ENCODE peak calls at places on chromosomes 16 and 17, in nine cellular contexts. E is dorsolateral prefrontal cortex, D is gastrocnemius medialis, R is prostate gland, V is mesenchymal stem cell, F is tibial artery, Z is HCT116, I is AG04450, S is thoracic aorta. O is an unnamed sample.

GRCh38 chr16:85735225-85735722 is 15.6 kb downstream of the C16orf74 start:
- DNase-seq in E (no peak), D (no peak), R (no peak), V (no peak), F (no peak), Z (no peak), I (no peak), S (no peak), O (no peak)

GRCh38 chr17:80793851-80794267 is 197.8 kb upstream of the CHMP6 start:
- DNase-seq in E (no peak), D (no peak), R (no peak), V (peak), F (no peak), Z (no peak), I (no peak), S (no peak), O (no peak)

GRCh38 chr17:35148144-35148543 is 527 bp downstream of the UNC45B start:
- DNase-seq in E (no peak), D (no peak), R (no peak), V (no peak), F (no peak), Z (no peak), I (no peak), S (no peak), O (no peak)

GRCh38 chr16:29868396-29868795 is 5.4 kb upstream of the CDIPT start:
- DNase-seq in E (no peak), D (no peak), R (no peak), V (no peak), F (no peak), Z (no peak), I (no peak), S (no peak), O (no peak)

GRCh38 chr16:86602521-86602920 is 24.2 kb downstream of the FOXL1 start:
- DNase-seq in E (no peak), D (no peak), R (no peak), V (no peak), F (peak), Z (no peak), I (no peak), S (no peak), O (no peak)

GRCh38 chr16:50581830-50582229 is 33.6 kb downstream of the NKD1 start:
- DNase-seq in E (no peak), D (no peak), R (no peak), V (no peak), F (peak), Z (no peak), I (no peak), S (no peak), O (no peak)

GRCh38 chr17:7208027-7208571 is 11.5 kb downstream of the DLG4 start:
- DNase-seq in E (no peak), D (no peak), R (no peak), V (no peak), F (no peak), Z (no peak), I (no peak), S (no peak), O (no peak)

GRCh38 chr16:67180166-67180565 is 3.6 kb downstream of the MATCAP1 start:
- DNase-seq in E (no peak), D (no peak), R (no peak), V (no peak), F (no peak), Z (no peak), I (no peak), S (no peak), O (no peak)

GRCh38 chr16:88348377-88349152 is 34.2 kb upstream of the ZNF469 start:
- DNase-seq in E (no peak), D (no peak), R (no peak), V (no peak), F (no peak), Z (no peak), I (no peak), S (no peak), O (no peak)

GRCh38 chr17:73432624-73433190 is 120.9 kb upstream of the CDC42EP4 start:
- DNase-seq in E (no peak), D (no peak), R (no peak), V (no peak), F (no peak), Z (no peak), I (no peak), S (no peak), O (no peak)

GRCh38 chr17:34382586-34383224 is 19.7 kb upstream of the CCL1 start:
- DNase-seq in E (no peak), D (no peak), R (no peak), V (no peak), F (no peak), Z (no peak), I (no peak), S (no peak), O (no peak)

GRCh38 chr17:17902357-17902756 is 65.6 kb upstream of the SREBF1 start:
- DNase-seq in E (no peak), D (no peak), R (no peak), V (no peak), F (no peak), Z (no peak), I (no peak), S (no peak), O (no peak)

GRCh38 chr17:13537211-13537610 is 64.5 kb downstream of the HS3ST3A1 start:
- DNase-seq in E (no peak), D (no peak), R (no peak), V (no peak), F (no peak), Z (no peak), I (no peak), S (no peak), O (no peak)

GRCh38 chr17:81429813-81430510 is 34.7 kb downstream of the BAHCC1 start:
- DNase-seq in E (no peak), D (no peak), R (no peak), V (no peak), F (no peak), Z (no peak), I (no peak), S (no peak), O (no peak)

GRCh38 chr16:81885976-81886586 is 107.0 kb downstream of the PLCG2 start:
- DNase-seq in E (no peak), D (no peak), R (no peak), V (peak), F (no peak), Z (peak), I (no peak), S (no peak), O (no peak)

GRCh38 chr16:77963185-77964044 is 58.9 kb upstream of the CLEC3A start:
- DNase-seq in E (no peak), D (no peak), R (no peak), V (peak), F (no peak), Z (no peak), I (no peak), S (no peak), O (no peak)

GRCh38 chr17:45969726-45970125 is 29.3 kb upstream of the STH start:
- DNase-seq in E (no peak), D (no peak), R (no peak), V (no peak), F (no peak), Z (no peak), I (no peak), S (no peak), O (no peak)

GRCh38 chr16:70777973-70778406 is 23.0 kb downstream of the VAC14 start:
- DNase-seq in E (no peak), D (no peak), R (peak), V (no peak), F (no peak), Z (no peak), I (no peak), S (no peak), O (peak)

GRCh38 chr16:57482845-57483545 is 3.3 kb downstream of the DOK4 start:
- DNase-seq in E (no peak), D (no peak), R (no peak), V (no peak), F (peak), Z (no peak), I (no peak), S (no peak), O (no peak)

GRCh38 chr16:14529010-14529669 is 100.9 kb downstream of the PARN start:
- DNase-seq in E (peak), D (peak), R (peak), V (peak), F (peak), Z (peak), I (peak), S (peak), O (peak)

GRCh38 chr16:1940273-1941161 is 2.5 kb downstream of the MSRB1 start:
- DNase-seq in E (no peak), D (no peak), R (no peak), V (no peak), F (no peak), Z (no peak), I (no peak), S (no peak), O (no peak)

GRCh38 chr16:53518550-53519416 is 15.8 kb upstream of the AKTIP start:
- DNase-seq in E (no peak), D (peak), R (no peak), V (no peak), F (no peak), Z (no peak), I (no peak), S (no peak), O (no peak)

GRCh38 chr17:4482338-4483011 is 16.2 kb upstream of the SPNS2 start:
- DNase-seq in E (no peak), D (no peak), R (no peak), V (no peak), F (no peak), Z (no peak), I (no peak), S (no peak), O (no peak)

GRCh38 chr17:1577186-1577585 is 14.6 kb upstream of the PITPNA start:
- DNase-seq in E (peak), D (peak), R (peak), V (peak), F (peak), Z (no peak), I (peak), S (peak), O (peak)

GRCh38 chr17:79956853-79957252 is 78.8 kb downstream of the TBC1D16 start:
- DNase-seq in E (no peak), D (no peak), R (no peak), V (no peak), F (peak), Z (no peak), I (no peak), S (no peak), O (no peak)

GRCh38 chr16:12097523-12098428 is 121.2 kb downstream of the SNX29 start:
- DNase-seq in E (peak), D (no peak), R (peak), V (peak), F (no peak), Z (no peak), I (peak), S (no peak), O (peak)

GRCh38 chr16:11585460-11586374 is 1.0 kb downstream of the LITAF start:
- DNase-seq in E (no peak), D (no peak), R (no peak), V (peak), F (no peak), Z (no peak), I (no peak), S (no peak), O (peak)

GRCh38 chr17:73292031-73292531 is 19.7 kb downstream of the CDC42EP4 start:
- DNase-seq in E (no peak), D (peak), R (no peak), V (peak), F (peak), Z (peak), I (no peak), S (peak), O (peak)

GRCh38 chr17:45117848-45118646 is 14.3 kb downstream of the PLCD3 start:
- DNase-seq in E (no peak), D (no peak), R (no peak), V (no peak), F (no peak), Z (no peak), I (no peak), S (no peak), O (no peak)

GRCh38 chr17:57132663-57133062 is 47.6 kb downstream of the AKAP1 start:
- DNase-seq in E (no peak), D (no peak), R (no peak), V (no peak), F (no peak), Z (no peak), I (no peak), S (no peak), O (no peak)
- H3K27ac ChIP-seq in E (no peak), D (no peak), R (no peak), V (no peak), F (no peak), Z (no peak), I (no peak), S (no peak), O (no peak)

GRCh38 chr16:56202036-56202435 is 10.7 kb downstream of the GNAO1 start:
- DNase-seq in E (no peak), D (no peak), R (no peak), V (no peak), F (no peak), Z (no peak), I (no peak), S (no peak), O (peak)
- H3K27ac ChIP-seq in E (peak), D (no peak), R (no peak), V (no peak), F (no peak), Z (no peak), I (no peak), S (no peak), O (no peak)

DNA sequence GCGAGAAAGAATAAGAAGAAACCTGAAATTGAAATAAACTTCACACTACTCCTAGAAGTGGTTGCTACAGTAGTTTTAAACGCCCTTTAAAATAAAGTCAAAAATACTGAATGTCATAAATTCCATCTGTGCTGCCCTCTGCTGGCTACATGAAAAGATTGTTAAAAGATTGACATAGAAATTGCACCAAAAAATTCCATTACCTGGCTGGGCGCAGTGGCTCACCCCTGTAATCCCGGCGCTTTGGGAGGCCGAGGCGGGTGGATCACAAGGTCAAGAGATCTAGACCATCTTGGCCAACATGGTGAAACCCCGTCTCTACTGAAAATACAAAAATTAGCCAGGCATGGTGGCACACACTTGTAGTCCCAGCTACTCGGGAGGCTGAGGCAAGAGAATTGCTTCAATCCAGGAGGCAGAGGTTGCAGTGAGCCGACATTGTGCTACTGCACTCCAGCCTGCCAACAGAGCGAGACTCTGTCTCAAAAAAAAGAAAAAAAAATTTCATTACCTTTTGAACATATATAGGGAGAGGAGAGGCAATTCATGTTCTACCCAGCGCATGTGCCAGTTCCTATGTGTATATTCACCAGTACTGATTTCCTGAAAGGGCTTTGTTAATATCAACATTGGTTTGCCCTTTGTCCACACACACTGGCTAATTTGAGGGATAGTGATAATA is 36.5 kb downstream of the CYTH1 start:
- DNase-seq in E (no peak), D (no peak), R (no peak), V (peak), F (no peak), Z (no peak), I (no peak), S (no peak), O (no peak)
- H3K27ac ChIP-seq in E (no peak), D (peak), R (no peak), V (no peak), F (no peak), Z (no peak), I (no peak), S (no peak), O (no peak)

GRCh38 chr17:2874211-2874686 is 78.0 kb downstream of the RAP1GAP2 start:
- DNase-seq in E (no peak), D (no peak), R (no peak), V (no peak), F (no peak), Z (no peak), I (no peak), S (no peak), O (no peak)
- H3K27ac ChIP-seq in E (no peak), D (no peak), R (no peak), V (no peak), F (no peak), Z (no peak), I (no peak), S (no peak), O (no peak)

GRCh38 chr17:49903523-49903922 is 55.7 kb upstream of the TAC4 start:
- DNase-seq in E (no peak), D (no peak), R (no peak), V (no peak), F (no peak), Z (no peak), I (no peak), S (no peak), O (no peak)
- H3K27ac ChIP-seq in E (no peak), D (no peak), R (no peak), V (no peak), F (no peak), Z (no peak), I (no peak), S (no peak), O (no peak)

GRCh38 chr16:27538508-27538907 is 11.2 kb downstream of the GTF3C1 start:
- DNase-seq in E (no peak), D (no peak), R (no peak), V (no peak), F (no peak), Z (no peak), I (no peak), S (no peak), O (no peak)

GRCh38 chr16:27543801-27544200 is 5.9 kb downstream of the GTF3C1 start:
- DNase-seq in E (no peak), D (no peak), R (no peak), V (no peak), F (no peak), Z (no peak), I (no peak), S (no peak), O (no peak)

GRCh38 chr16:27544671-27545070 is 5.0 kb downstream of the GTF3C1 start:
- DNase-seq in E (no peak), D (no peak), R (no peak), V (no peak), F (no peak), Z (no peak), I (no peak), S (no peak), O (no peak)

GRCh38 chr16:27539636-27540035 is 10.1 kb downstream of the GTF3C1 start:
- DNase-seq in E (no peak), D (no peak), R (no peak), V (no peak), F (no peak), Z (no peak), I (no peak), S (no peak), O (no peak)

GRCh38 chr16:27539120-27539519 is 10.6 kb downstream of the GTF3C1 start:
- DNase-seq in E (no peak), D (no peak), R (no peak), V (no peak), F (no peak), Z (no peak), I (no peak), S (no peak), O (no peak)
- H3K27ac ChIP-seq in E (no peak), D (no peak), R (no peak), V (no peak), F (no peak), Z (no peak), I (no peak), S (no peak), O (no peak)

O was measured in mammary epithelial cell.